ENCODE peak calls at places on chromosomes 12 and 14, in four cellular contexts. One of them, this sample, is unnamed.

GRCh38 chr12:126582231-126582630 is 1517.0 kb downstream of the AACS start:
- DNase-seq in AG09309: no peak
- DNase-seq in foreskin fibroblast: no peak
- DNase-seq in body of pancreas: peak
- DNase-seq in this sample: no peak

GRCh38 chr12:12562016-12562483 is 613 bp downstream of the DUSP16 start:
- DNase-seq in AG09309: no peak
- DNase-seq in foreskin fibroblast: no peak
- DNase-seq in body of pancreas: peak
- DNase-seq in this sample: no peak

GRCh38 chr12:113950873-113951272 is 15.3 kb downstream of the RBM19 start:
- DNase-seq in AG09309: no peak
- DNase-seq in foreskin fibroblast: no peak
- DNase-seq in body of pancreas: no peak
- DNase-seq in this sample: no peak

GRCh38 chr12:6237830-6238229 is 37.6 kb downstream of the CD9 start:
- DNase-seq in AG09309: no peak
- DNase-seq in foreskin fibroblast: no peak
- DNase-seq in body of pancreas: no peak
- DNase-seq in this sample: no peak

GRCh38 chr12:88643685-88644084 is 63.4 kb upstream of the KITLG start:
- DNase-seq in AG09309: peak
- DNase-seq in foreskin fibroblast: peak
- DNase-seq in body of pancreas: no peak
- DNase-seq in this sample: no peak

GRCh38 chr12:112170376-112170775 is 45.0 kb downstream of the TRAFD1 start:
- DNase-seq in AG09309: no peak
- DNase-seq in foreskin fibroblast: peak
- DNase-seq in body of pancreas: no peak
- DNase-seq in this sample: no peak

GRCh38 chr14:74218462-74218861 is 20.8 kb upstream of the VSX2 start:
- DNase-seq in AG09309: no peak
- DNase-seq in foreskin fibroblast: no peak
- DNase-seq in body of pancreas: no peak
- DNase-seq in this sample: no peak

GRCh38 chr12:125742413-125742812 is 677.2 kb downstream of the AACS start:
- DNase-seq in AG09309: no peak
- DNase-seq in foreskin fibroblast: no peak
- DNase-seq in body of pancreas: no peak
- DNase-seq in this sample: no peak

GRCh38 chr14:70192915-70193314 is 4.2 kb upstream of the SLC8A3 start:
- DNase-seq in AG09309: no peak
- DNase-seq in foreskin fibroblast: no peak
- DNase-seq in body of pancreas: no peak
- DNase-seq in this sample: no peak

GRCh38 chr12:58413794-58414193 is 472.4 kb downstream of the ATP23 start:
- DNase-seq in AG09309: no peak
- DNase-seq in foreskin fibroblast: no peak
- DNase-seq in body of pancreas: no peak
- DNase-seq in this sample: no peak

GRCh38 chr12:13661005-13661887 is 320.2 kb downstream of the GRIN2B start:
- DNase-seq in AG09309: peak
- DNase-seq in foreskin fibroblast: peak
- DNase-seq in body of pancreas: peak
- DNase-seq in this sample: no peak

GRCh38 chr14:64464695-64465094 is 604 bp upstream of the AKAP5 start:
- DNase-seq in AG09309: no peak
- DNase-seq in foreskin fibroblast: no peak
- DNase-seq in body of pancreas: no peak
- DNase-seq in this sample: no peak

GRCh38 chr12:65567820-65568219 is 256.5 kb upstream of the HMGA2 start:
- DNase-seq in AG09309: no peak
- DNase-seq in foreskin fibroblast: no peak
- DNase-seq in body of pancreas: no peak
- DNase-seq in this sample: no peak

GRCh38 chr14:102544745-102545460 is 35.3 kb upstream of the ANKRD9 start:
- DNase-seq in AG09309: no peak
- DNase-seq in foreskin fibroblast: no peak
- DNase-seq in body of pancreas: no peak
- DNase-seq in this sample: no peak

GRCh38 chr14:104843442-104844305 is 21.4 kb upstream of the CEP170B start:
- DNase-seq in AG09309: no peak
- DNase-seq in foreskin fibroblast: no peak
- DNase-seq in body of pancreas: no peak
- DNase-seq in this sample: no peak
- H3K4me3 ChIP-seq in AG09309: peak
- H3K4me3 ChIP-seq in foreskin fibroblast: no peak
- H3K4me3 ChIP-seq in body of pancreas: no peak
- H3K4me3 ChIP-seq in this sample: no peak

DNA sequence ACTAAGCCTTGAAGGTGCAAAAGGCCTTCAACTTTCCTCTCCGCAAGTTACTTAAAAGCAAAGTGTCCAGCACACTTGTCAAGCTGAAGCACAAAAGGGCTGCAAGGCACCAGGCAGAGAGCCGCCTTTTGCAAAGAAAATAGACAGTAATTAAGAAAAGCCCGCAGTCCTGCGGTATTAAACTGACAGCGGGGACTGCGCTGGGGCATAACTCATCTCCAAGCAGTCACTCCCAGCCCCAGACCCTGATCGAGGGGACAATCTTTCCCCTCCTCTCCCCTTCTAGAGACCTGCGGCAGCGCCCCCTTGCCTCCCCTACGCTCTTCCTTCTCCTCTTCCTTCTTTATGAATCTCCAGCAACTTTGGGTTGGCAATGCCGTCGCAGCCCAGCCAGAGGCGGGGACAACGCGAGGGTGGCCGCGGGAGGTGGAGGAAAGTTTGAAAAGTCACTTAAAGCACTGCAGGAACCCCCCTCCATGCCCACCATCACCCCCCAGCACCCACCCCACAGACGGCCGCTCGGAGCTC is 200.9 kb upstream of the CAND1 start:
- DNase-seq in AG09309: no peak
- DNase-seq in foreskin fibroblast: no peak
- DNase-seq in body of pancreas: no peak
- DNase-seq in this sample: no peak
- TF ChIP-seq CTCF in AG09309: no peak
- TF ChIP-seq CTCF in foreskin fibroblast: no peak
- TF ChIP-seq CTCF in body of pancreas: no peak
- TF ChIP-seq CTCF in this sample: no peak

GRCh38 chr12:75585309-75585708 is 73.9 kb upstream of the KRR1 start:
- DNase-seq in AG09309: peak
- DNase-seq in foreskin fibroblast: peak
- DNase-seq in body of pancreas: no peak
- DNase-seq in this sample: no peak

GRCh38 chr12:75578546-75578945 is 67.1 kb upstream of the KRR1 start:
- DNase-seq in AG09309: no peak
- DNase-seq in foreskin fibroblast: no peak
- DNase-seq in body of pancreas: no peak
- DNase-seq in this sample: no peak

DNA sequence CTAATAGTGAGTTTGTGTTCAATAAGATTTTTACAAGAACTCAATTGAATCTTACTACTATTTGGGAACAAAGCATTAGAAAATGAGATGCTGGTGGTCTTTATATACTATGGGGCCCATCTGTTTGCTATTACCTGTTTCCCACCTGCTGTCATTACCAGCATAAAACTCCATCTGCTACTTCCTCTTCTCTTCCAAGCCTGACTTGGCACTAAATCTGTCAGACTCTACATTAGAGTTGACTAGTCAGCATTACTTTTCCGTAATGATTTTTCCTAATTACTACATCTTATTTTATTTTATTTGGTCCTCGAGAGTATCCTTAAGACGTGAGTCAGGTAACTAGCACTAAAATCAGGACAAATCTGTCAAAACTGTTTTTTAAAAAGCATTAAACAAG is 68.1 kb upstream of the KRR1 start:
- DNase-seq in AG09309: no peak
- DNase-seq in foreskin fibroblast: no peak
- DNase-seq in body of pancreas: no peak
- DNase-seq in this sample: no peak
- H3K4me3 ChIP-seq in AG09309: no peak
- H3K4me3 ChIP-seq in foreskin fibroblast: no peak
- H3K4me3 ChIP-seq in body of pancreas: no peak
- H3K4me3 ChIP-seq in this sample: no peak

DNA sequence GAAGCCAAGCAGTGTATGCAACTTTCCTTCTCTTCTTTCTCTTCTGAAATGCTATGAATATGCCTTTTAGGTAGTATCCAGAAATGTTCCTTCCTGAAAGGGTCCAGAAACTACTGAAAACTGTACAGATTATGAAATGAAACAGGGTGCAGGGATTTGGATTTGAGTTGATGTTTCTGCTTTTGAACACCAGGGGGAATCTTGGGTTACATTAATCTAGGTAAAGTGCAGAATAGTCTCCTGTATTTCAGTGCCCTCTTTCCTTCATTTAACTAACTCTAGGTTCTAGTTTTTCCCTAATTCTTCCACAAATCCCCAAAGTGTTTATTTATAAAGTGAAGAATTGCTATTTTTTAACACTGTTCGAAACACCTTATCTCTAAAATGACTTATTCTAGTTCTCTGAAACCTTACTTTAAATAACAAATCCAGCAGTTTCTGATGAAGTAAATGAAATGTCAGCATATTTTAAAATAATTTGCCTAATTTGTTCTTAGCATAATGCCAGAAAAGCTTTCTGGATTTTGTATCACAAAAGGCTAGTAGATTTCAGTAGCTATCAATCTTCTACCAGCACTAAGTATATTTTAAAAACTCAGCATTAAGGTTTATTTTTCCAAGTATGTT is 111.9 kb downstream of the LRRK2 start:
- DNase-seq in AG09309: no peak
- DNase-seq in foreskin fibroblast: peak
- DNase-seq in body of pancreas: no peak
- DNase-seq in this sample: no peak
- TF ChIP-seq CTCF in AG09309: peak
- TF ChIP-seq CTCF in foreskin fibroblast: peak
- TF ChIP-seq CTCF in body of pancreas: peak
- TF ChIP-seq CTCF in this sample: peak

DNA sequence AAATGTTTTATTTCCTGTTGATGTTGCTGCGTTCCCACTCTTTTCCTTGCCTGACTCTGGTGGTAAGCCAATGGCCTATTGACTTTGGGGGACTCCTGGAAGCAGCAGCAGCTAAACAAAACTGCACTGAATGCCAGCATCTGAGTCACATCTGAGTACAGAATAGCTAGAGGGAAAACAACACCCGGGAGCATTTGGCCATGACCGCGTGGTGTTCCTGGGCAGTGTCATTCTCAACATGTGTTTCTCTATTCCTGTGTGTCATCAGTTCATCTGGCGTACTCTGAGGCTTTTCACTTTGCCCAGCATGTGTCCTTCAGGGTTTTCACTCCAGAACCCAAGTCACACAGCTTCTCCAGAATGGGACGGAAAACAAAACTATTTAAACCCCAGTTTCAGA is 238.8 kb downstream of the PAWR start:
- DNase-seq in AG09309: peak
- DNase-seq in foreskin fibroblast: peak
- DNase-seq in body of pancreas: peak
- DNase-seq in this sample: no peak
- H3K4me3 ChIP-seq in AG09309: no peak
- H3K4me3 ChIP-seq in foreskin fibroblast: no peak
- H3K4me3 ChIP-seq in body of pancreas: no peak
- H3K4me3 ChIP-seq in this sample: no peak

GRCh38 chr14:81247271-81247766 is 26.6 kb upstream of the GTF2A1 start:
- DNase-seq in AG09309: no peak
- DNase-seq in foreskin fibroblast: no peak
- DNase-seq in body of pancreas: peak
- DNase-seq in this sample: no peak

GRCh38 chr14:81256289-81256960 is 35.7 kb upstream of the GTF2A1 start:
- DNase-seq in AG09309: no peak
- DNase-seq in foreskin fibroblast: no peak
- DNase-seq in body of pancreas: no peak
- DNase-seq in this sample: no peak

GRCh38 chr14:81246561-81247270 is 26.0 kb upstream of the GTF2A1 start:
- DNase-seq in AG09309: no peak
- DNase-seq in foreskin fibroblast: no peak
- DNase-seq in body of pancreas: no peak
- DNase-seq in this sample: no peak

GRCh38 chr14:81252278-81252677 is 31.5 kb upstream of the GTF2A1 start:
- DNase-seq in AG09309: no peak
- DNase-seq in foreskin fibroblast: no peak
- DNase-seq in body of pancreas: no peak
- DNase-seq in this sample: no peak
- TF ChIP-seq CTCF in AG09309: no peak
- TF ChIP-seq CTCF in foreskin fibroblast: no peak
- TF ChIP-seq CTCF in body of pancreas: no peak
- TF ChIP-seq CTCF in this sample: no peak

This sample was measured in GM12864.